ENCODE peak calls at places on chromosomes 3 and 15, in six cellular contexts. R is fibroblast of lung, Z is mammary epithelial cell, J is PC-9, E is hepatocyte, I is GM23338. H is an unnamed sample.

GRCh38 chr3:50444213-50444612 is 59.2 kb downstream of the CACNA2D2 start:
- DNase-seq in Z (no peak), R (no peak), E (no peak), I (no peak), J (no peak), H (peak)

GRCh38 chr3:71554649-71555048 is 28.9 kb downstream of the FOXP1 start:
- DNase-seq in E (no peak), R (no peak), I (no peak), J (no peak), Z (no peak), H (no peak)

GRCh38 chr3:118380576-118380975 is 654.1 kb downstream of the IGSF11 start:
- DNase-seq in R (no peak), E (no peak), Z (no peak), J (no peak), I (no peak), H (no peak)

GRCh38 chr3:86993704-86994103 is 2.8 kb upstream of the VGLL3 start:
- DNase-seq in R (peak), I (no peak), E (no peak), J (peak), Z (no peak), H (peak)

GRCh38 chr3:154214320-154214719 is 93.1 kb downstream of the ARHGEF26 start:
- DNase-seq in J (no peak), Z (peak), E (no peak), I (no peak), R (no peak), H (peak)

GRCh38 chr3:45567730-45568172 is 26.8 kb upstream of the LIMD1 start:
- DNase-seq in E (no peak), I (no peak), R (no peak), Z (no peak), J (no peak), H (no peak)

GRCh38 chr15:32148833-32149555 is 118.7 kb downstream of the CHRNA7 start:
- DNase-seq in E (no peak), R (no peak), Z (no peak), J (no peak), I (no peak), H (no peak)

GRCh38 chr3:82194870-82195269 is 433.4 kb upstream of the GBE1 start:
- DNase-seq in J (no peak), I (no peak), E (no peak), Z (no peak), R (no peak), H (no peak)

GRCh38 chr3:95750097-95750496 is 1064.3 kb upstream of the EPHA6 start:
- DNase-seq in Z (no peak), I (no peak), R (no peak), E (no peak), J (no peak), H (no peak)

GRCh38 chr15:75195766-75196241 is 5.9 kb upstream of the C15orf39 start:
- DNase-seq in I (peak), E (peak), J (no peak), R (no peak), Z (no peak), H (no peak)

GRCh38 chr15:31230630-31231485 is 95.8 kb upstream of the KLF13 start:
- DNase-seq in I (no peak), Z (no peak), E (no peak), J (no peak), R (no peak), H (no peak)

GRCh38 chr3:158109804-158110657 is at the start of gene RSRC1:
- DNase-seq in R (peak), J (peak), Z (peak), I (peak), E (peak), H (peak)

GRCh38 chr3:123632161-123632655 is 47.4 kb upstream of the HACD2 start:
- DNase-seq in I (peak), E (peak), R (peak), Z (no peak), J (no peak), H (peak)

GRCh38 chr3:95154775-95155174 is 1091.9 kb downstream of the NSUN3 start:
- DNase-seq in J (peak), R (peak), Z (peak), I (no peak), E (no peak), H (no peak)

GRCh38 chr3:66722675-66723074 is 221.9 kb upstream of the LRIG1 start:
- DNase-seq in R (peak), Z (no peak), E (no peak), J (no peak), I (no peak), H (peak)

GRCh38 chr3:33063651-33064051 is 33.3 kb downstream of the GLB1 start:
- DNase-seq in I (no peak), E (peak), J (no peak), Z (no peak), R (no peak), H (peak)

GRCh38 chr3:122268257-122269024 is 56.6 kb upstream of the CSTA start:
- DNase-seq in E (no peak), J (no peak), Z (no peak), I (no peak), R (no peak), H (no peak)

GRCh38 chr3:15431256-15431837 is 3.9 kb downstream of the EAF1 start:
- DNase-seq in I (no peak), Z (no peak), J (no peak), E (no peak), R (no peak), H (no peak)

GRCh38 chr3:30470566-30470965 is 135.8 kb upstream of the TGFBR2 start:
- DNase-seq in E (no peak), I (no peak), Z (no peak), R (no peak), J (no peak), H (peak)

GRCh38 chr15:70869346-70869745 is 15.4 kb upstream of the LARP6 start:
- DNase-seq in E (no peak), R (no peak), I (no peak), J (no peak), Z (no peak), H (no peak)

GRCh38 chr3:18797378-18797777 is 350.9 kb upstream of the KCNH8 start:
- DNase-seq in J (no peak), E (no peak), R (no peak), Z (no peak), I (no peak), H (no peak)

GRCh38 chr3:169764164-169764452 is 752 bp downstream of the TERC start:
- DNase-seq in E (no peak), I (no peak), R (peak), Z (no peak), J (no peak), H (peak)

DNA sequence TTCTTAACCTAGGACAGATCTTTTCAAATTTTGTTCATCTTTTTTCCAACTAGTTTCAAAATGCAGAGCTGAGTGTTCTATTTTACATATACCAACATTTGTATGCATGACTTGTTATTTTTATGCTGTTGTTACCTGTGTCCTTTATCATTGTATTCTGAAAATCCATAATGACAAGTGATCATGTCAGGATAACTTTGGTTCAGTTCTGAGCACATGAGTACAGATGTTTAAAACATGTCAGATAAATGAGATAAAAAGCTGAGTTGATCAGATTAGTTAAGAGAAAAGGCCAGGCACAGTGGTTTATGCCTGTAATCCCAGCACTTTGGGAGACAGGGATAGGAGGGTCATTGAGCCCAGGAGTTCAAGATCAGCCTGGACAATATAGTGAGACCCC is 204.9 kb downstream of the SSR3 start:
- DNase-seq in R (no peak), I (no peak), Z (no peak), J (no peak), E (no peak), H (no peak)
- TF ChIP-seq EZH2 in R (no peak), I (no peak), Z (no peak), J (no peak), E (no peak), H (no peak)

GRCh38 chr15:101498076-101498730 is 8.7 kb upstream of the PCSK6 start:
- DNase-seq in R (no peak), I (no peak), E (no peak), J (no peak), Z (no peak), H (no peak)
- H2AFZ ChIP-seq in R (no peak), I (no peak), E (no peak), J (peak), Z (no peak), H (no peak)

GRCh38 chr3:58581328-58582091 is 4.3 kb upstream of the FAM107A start:
- DNase-seq in I (peak), Z (no peak), E (peak), R (no peak), J (no peak), H (no peak)
- TF ChIP-seq EZH2 in I (no peak), Z (no peak), E (no peak), R (no peak), J (no peak), H (no peak)

GRCh38 chr3:138032567-138032966 is 22.6 kb downstream of the CLDN18 start:
- DNase-seq in Z (no peak), E (no peak), R (no peak), J (no peak), I (no peak), H (no peak)

GRCh38 chr3:138030881-138031280 is 20.9 kb downstream of the CLDN18 start:
- DNase-seq in J (no peak), Z (no peak), E (no peak), R (no peak), I (no peak), H (no peak)

GRCh38 chr3:138033202-138033691 is 23.3 kb downstream of the CLDN18 start:
- DNase-seq in Z (no peak), E (no peak), R (no peak), I (no peak), J (no peak), H (no peak)

GRCh38 chr3:138034918-138035317 is 25.0 kb downstream of the CLDN18 start:
- DNase-seq in R (no peak), Z (peak), I (no peak), J (no peak), E (no peak), H (no peak)

DNA sequence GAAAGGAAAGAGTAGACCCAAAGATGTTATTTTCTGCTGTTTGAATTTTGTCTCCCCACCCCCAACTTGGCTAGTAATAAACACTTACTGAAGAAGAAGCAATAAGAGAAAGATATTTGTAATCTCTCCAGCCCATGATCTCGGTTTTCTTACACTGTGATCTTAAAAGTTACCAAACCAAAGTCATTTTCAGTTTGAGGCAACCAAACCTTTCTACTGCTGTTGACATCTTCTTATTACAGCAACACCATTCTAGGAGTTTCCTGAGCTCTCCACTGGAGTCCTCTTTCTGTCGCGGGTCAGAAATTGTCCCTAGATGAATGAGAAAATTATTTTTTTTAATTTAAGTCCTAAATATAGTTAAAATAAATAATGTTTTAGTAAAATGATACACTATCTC is 21.6 kb downstream of the CLDN18 start:
- DNase-seq in E (no peak), R (no peak), Z (no peak), I (no peak), J (no peak), H (no peak)
- H2AFZ ChIP-seq in E (no peak), R (no peak), Z (no peak), I (no peak), J (no peak), H (no peak)

GRCh38 chr3:128494152-128494650 is 1.2 kb upstream of the GATA2 start:
- DNase-seq in R (no peak), Z (no peak), I (no peak), E (no peak), J (no peak), H (no peak)

GRCh38 chr3:128491071-128491899 is 1.7 kb downstream of the GATA2 start:
- DNase-seq in R (no peak), I (no peak), E (no peak), J (no peak), Z (no peak), H (peak)

GRCh38 chr3:128493221-128494151 is 485 bp upstream of the GATA2 start:
- DNase-seq in I (no peak), R (no peak), E (no peak), Z (no peak), J (no peak), H (peak)

GRCh38 chr3:128491900-128492352 is 1.1 kb downstream of the GATA2 start:
- DNase-seq in R (peak), Z (peak), E (no peak), I (no peak), J (no peak), H (no peak)

GRCh38 chr3:128492353-128493220 is at the start of gene GATA2:
- DNase-seq in Z (no peak), E (peak), R (no peak), J (no peak), I (peak), H (peak)
- TF ChIP-seq EZH2 in Z (no peak), E (peak), R (peak), J (no peak), I (peak), H (no peak)

GRCh38 chr3:58332575-58333179 is at the start of gene PXK:
- DNase-seq in E (peak), R (peak), J (peak), I (peak), Z (peak), H (peak)

GRCh38 chr3:58326267-58326932 is 6.3 kb upstream of the PXK start:
- DNase-seq in R (no peak), J (no peak), E (no peak), Z (no peak), I (no peak), H (no peak)

GRCh38 chr3:58329922-58330413 is 2.7 kb upstream of the PXK start:
- DNase-seq in R (no peak), J (no peak), I (no peak), E (no peak), Z (no peak), H (no peak)

GRCh38 chr3:58331593-58332152 is 1.0 kb upstream of the PXK start:
- DNase-seq in I (no peak), Z (no peak), J (no peak), E (no peak), R (no peak), H (no peak)

DNA sequence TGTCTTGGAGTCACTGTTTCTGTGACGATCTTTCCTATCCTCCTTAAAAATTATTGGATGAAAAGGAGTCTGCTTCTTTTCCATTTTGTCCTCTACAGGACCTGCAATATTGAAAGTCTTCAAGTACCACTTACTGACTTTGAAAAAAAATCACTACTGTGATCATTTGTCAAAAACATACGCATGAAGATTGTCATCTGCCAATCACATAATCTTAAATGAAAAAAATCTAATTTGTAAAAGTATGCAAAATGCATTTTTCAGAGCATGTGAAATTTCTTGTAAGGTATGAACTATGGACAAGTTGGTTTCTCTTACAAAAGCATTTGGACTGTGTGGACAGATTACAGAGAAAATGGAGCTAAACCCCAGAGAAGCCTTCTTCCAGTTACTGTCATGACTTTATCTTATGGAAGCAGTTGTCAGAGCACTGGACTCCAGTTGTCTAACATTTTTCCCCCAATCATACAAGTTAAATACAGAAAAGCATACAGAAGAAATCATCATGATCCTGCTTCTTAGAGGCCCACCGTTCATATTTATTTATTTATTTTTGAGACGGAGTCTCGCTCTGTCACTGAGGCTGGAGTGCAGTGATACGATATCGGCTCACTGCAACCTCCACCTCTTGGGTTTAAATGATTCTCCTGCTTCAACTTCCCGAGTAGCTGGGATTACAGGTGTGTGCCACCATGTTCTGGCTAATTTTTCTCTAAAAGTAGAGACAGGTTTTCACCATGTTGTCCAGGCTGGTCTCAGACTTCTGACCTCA is 3.4 kb upstream of the PXK start:
- DNase-seq in I (no peak), E (no peak), Z (no peak), J (no peak), R (no peak), H (no peak)
- H2AFZ ChIP-seq in I (no peak), E (no peak), Z (no peak), J (no peak), R (no peak), H (no peak)

GRCh38 chr3:111768571-111769100 is 90.4 kb upstream of the PHLDB2 start:
- DNase-seq in Z (peak), J (peak), I (no peak), E (peak), R (peak), H (peak)

GRCh38 chr3:111768076-111768475 is 91.0 kb upstream of the PHLDB2 start:
- DNase-seq in I (no peak), J (no peak), E (no peak), Z (no peak), R (no peak), H (no peak)

GRCh38 chr3:111765136-111765535 is 93.9 kb upstream of the PHLDB2 start:
- DNase-seq in E (no peak), R (no peak), Z (no peak), I (no peak), J (no peak), H (peak)

GRCh38 chr3:111769965-111770364 is 89.1 kb upstream of the PHLDB2 start:
- DNase-seq in I (no peak), R (no peak), J (no peak), E (no peak), Z (no peak), H (peak)

DNA sequence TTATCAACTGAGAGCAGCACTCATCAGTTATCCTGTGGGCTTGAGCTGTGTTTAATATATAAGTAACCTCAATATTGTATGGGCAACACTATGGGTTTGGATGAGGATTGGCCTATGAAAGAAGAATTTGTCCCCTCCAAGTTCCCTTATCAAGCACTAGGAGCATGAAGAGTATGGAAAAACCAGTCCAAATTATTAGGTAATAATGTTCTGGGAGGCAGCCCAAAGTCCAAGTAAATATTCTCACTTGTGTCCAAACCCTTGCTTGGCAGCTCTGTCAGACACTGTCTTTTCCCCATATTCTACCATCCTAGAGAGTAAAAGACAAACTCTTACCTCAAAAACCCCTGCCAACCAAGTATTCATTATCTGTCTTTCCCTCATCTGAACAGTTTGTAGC is 90.0 kb upstream of the PHLDB2 start:
- DNase-seq in J (no peak), R (no peak), I (no peak), Z (no peak), E (no peak), H (no peak)
- TF ChIP-seq EZH2 in J (no peak), R (no peak), I (no peak), Z (no peak), E (no peak), H (no peak)

DNA sequence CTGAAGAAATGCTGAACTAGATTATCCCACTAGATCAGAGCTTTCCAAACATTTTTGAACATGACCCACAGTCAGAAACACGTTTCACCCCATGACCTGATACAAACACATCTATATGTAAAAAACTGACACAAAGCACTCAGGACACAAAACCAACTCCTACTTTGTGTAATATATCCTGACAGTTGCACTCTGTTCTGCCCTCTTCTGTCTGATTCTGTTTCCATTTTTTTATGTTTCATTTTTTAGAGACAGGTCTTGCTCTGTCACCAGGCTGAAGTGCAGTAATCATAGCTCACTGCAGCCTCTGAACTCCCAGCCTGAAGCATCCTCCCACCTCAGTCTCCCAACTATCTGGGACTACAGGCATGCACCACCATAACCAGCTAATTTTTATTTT is 15.8 kb upstream of the RFTN1 start:
- DNase-seq in R (peak), I (no peak), E (no peak), J (no peak), Z (no peak), H (peak)
- H2AFZ ChIP-seq in R (no peak), I (no peak), E (no peak), J (no peak), Z (no peak), H (no peak)

DNA sequence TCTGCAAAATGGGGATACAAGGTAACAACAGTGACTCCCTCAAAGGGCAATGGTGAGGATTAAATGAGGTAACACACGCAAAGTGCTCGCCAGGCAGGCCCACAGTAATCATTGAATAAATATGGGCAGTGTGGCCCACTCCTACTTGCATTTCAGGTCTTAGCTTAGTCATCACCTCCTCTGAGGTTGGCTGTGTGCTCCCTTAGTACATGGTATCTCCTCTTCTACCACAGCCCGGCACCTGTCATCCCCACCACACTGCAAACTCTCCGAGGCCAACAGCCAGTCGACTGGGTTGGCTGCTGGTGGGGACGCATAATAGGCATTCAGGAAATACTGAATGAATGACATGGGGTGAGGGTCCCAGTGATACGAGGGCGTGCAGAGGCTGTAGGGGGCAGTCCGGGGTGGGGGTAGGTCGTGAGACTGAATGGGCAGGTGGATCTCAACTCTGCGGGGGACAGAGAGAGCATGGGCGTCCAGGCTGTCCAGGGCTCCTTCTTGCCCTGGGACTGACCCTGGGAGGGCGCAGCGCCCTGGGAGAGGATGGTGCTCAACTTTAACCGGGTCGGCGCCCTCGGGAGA is 375 bp upstream of the MYZAP start:
- DNase-seq in Z (no peak), I (peak), R (no peak), E (no peak), J (no peak), H (no peak)
- TF ChIP-seq EZH2 in Z (no peak), I (no peak), R (no peak), E (no peak), J (no peak), H (no peak)

H was measured in GM23248.